ENCODE peak calls at places on chromosomes 3 and 15, in ten cellular contexts. Z is cardiac muscle cell, R is A673, P is A549, C is upper lobe of right lung, T is GM23248, I is Karpas-422, Y is MM.1S, H is neuronal stem cell, U is lower lobe of right lung. D is an unnamed sample. For H3K4me1, the result is how much of the 10 kb centered on the place peaks cover.

GRCh38 chr15:81098884-81099601 is 35.0 kb upstream of the CFAP161 start:
- DNase-seq in H (no peak), U (peak), Z (no peak), C (no peak), T (no peak), P (no peak), R (peak), Y (no peak), I (no peak), D (no peak)

GRCh38 chr3:156620260-156620659 is 54.1 kb upstream of the TIPARP start:
- DNase-seq in Y (no peak), U (no peak), T (peak), R (no peak), P (no peak), Z (no peak), I (peak), C (no peak), H (no peak), D (no peak)

GRCh38 chr3:48634661-48635221 is 520 bp downstream of the SLC26A6 start:
- DNase-seq in Y (peak), Z (peak), T (peak), P (peak), R (peak), U (peak), I (peak), H (peak), C (peak), D (peak)

GRCh38 chr15:81182746-81183402 is 13.8 kb upstream of the IL16 start:
- DNase-seq in R (no peak), H (no peak), U (no peak), Y (no peak), I (no peak), T (peak), P (no peak), C (no peak), Z (no peak), D (no peak)

GRCh38 chr3:41198950-41199865 is at the start of gene CTNNB1:
- DNase-seq in P (peak), C (peak), U (peak), H (peak), Z (peak), T (peak), Y (peak), R (peak), I (peak), D (peak)

GRCh38 chr15:41438206-41438605 is 21.3 kb downstream of the RTF1 start:
- DNase-seq in R (no peak), I (no peak), Y (no peak), Z (no peak), H (no peak), C (no peak), P (no peak), T (no peak), U (no peak), D (no peak)

GRCh38 chr15:35486296-35486695 is 59.7 kb downstream of the DPH6 start:
- DNase-seq in C (no peak), Y (no peak), H (no peak), I (no peak), T (no peak), Z (no peak), R (no peak), P (no peak), U (no peak), D (no peak)

GRCh38 chr3:159305017-159305416 is 503.2 kb downstream of the MFSD1 start:
- DNase-seq in C (no peak), I (no peak), R (no peak), Z (no peak), U (no peak), H (no peak), P (no peak), T (no peak), Y (no peak), D (no peak)

GRCh38 chr3:43031490-43032216 is 52.5 kb downstream of the GASK1A start:
- DNase-seq in C (no peak), R (no peak), T (peak), H (no peak), U (no peak), Y (no peak), P (no peak), I (peak), Z (no peak), D (no peak)

GRCh38 chr15:25391971-25392733 is 46.7 kb downstream of the UBE3A start:
- DNase-seq in T (peak), H (no peak), C (no peak), I (no peak), Z (no peak), Y (no peak), R (peak), P (no peak), U (no peak), D (no peak)

GRCh38 chr15:92711457-92711831 is 55.9 kb upstream of the FAM174B start:
- DNase-seq in R (no peak), Y (no peak), H (no peak), I (no peak), Z (no peak), T (no peak), U (no peak), P (no peak), C (peak), D (no peak)

GRCh38 chr3:139173372-139174108 is 128.8 kb upstream of the PRR23C start:
- DNase-seq in I (no peak), R (no peak), H (no peak), U (no peak), Y (peak), Z (no peak), C (no peak), T (peak), P (no peak), D (no peak)

GRCh38 chr15:25674948-25675347 is 188.2 kb downstream of the ATP10A start:
- DNase-seq in C (peak), I (no peak), Z (no peak), Y (no peak), R (no peak), T (no peak), U (no peak), H (no peak), P (no peak), D (no peak)

GRCh38 chr3:190728574-190729246 is 133.8 kb downstream of the GMNC start:
- DNase-seq in Y (no peak), C (no peak), I (no peak), P (no peak), Z (no peak), H (no peak), T (peak), R (no peak), U (no peak), D (peak)

GRCh38 chr15:60535265-60535664 is 56.3 kb upstream of the ICE2 start:
- DNase-seq in R (no peak), T (no peak), H (no peak), Y (no peak), I (no peak), Z (no peak), C (no peak), P (no peak), U (no peak), D (no peak)

GRCh38 chr15:60534051-60534450 is 55.1 kb upstream of the ICE2 start:
- DNase-seq in H (no peak), U (no peak), R (no peak), Y (no peak), P (no peak), I (no peak), Z (no peak), T (no peak), C (no peak), D (no peak)

GRCh38 chr15:60535743-60536142 is 56.8 kb upstream of the ICE2 start:
- DNase-seq in P (no peak), T (no peak), R (no peak), H (no peak), U (no peak), C (no peak), I (no peak), Z (no peak), Y (no peak), D (no peak)

GRCh38 chr15:60536314-60536713 is 57.4 kb upstream of the ICE2 start:
- DNase-seq in T (no peak), H (no peak), Z (no peak), R (no peak), P (no peak), Y (no peak), U (no peak), C (no peak), I (no peak), D (no peak)

DNA sequence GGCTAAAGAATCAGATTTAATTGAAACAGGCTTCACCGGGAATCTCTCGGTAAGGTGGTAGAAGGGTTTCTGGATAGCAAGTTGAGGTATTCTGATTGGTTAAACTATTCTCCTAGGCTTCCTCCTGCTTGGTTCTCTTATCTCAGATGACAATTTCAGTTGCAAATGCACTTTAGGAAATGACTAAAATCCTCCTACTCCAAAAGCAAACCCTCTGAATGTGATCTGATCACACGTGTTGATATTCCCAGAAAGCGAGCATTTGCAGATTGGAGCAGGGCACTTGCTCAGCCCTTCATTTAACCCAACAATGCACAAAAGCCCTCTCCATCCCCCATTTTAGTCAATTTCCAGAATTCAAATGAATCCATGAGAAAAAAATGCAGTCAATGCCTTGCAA is 55.6 kb upstream of the ICE2 start:
- DNase-seq in H (no peak), Z (no peak), R (no peak), P (no peak), C (no peak), T (no peak), U (no peak), I (no peak), Y (no peak), D (no peak)
- H3K4me1 ChIP-seq in H (under half), Z (under half), R (under half), P (under half), C (under half), T (under half), U (under half), I (under half), Y (under half), D (under half)

GRCh38 chr15:58726867-58727266 is 22.6 kb downstream of the ADAM10 start:
- DNase-seq in I (no peak), R (no peak), P (no peak), Z (no peak), T (no peak), C (no peak), H (no peak), U (no peak), Y (no peak), D (no peak)
- H3K27ac ChIP-seq in I (no peak), R (no peak), P (no peak), Z (no peak), T (no peak), C (no peak), H (no peak), U (no peak), Y (no peak), D (no peak)

GRCh38 chr15:66658057-66658456 is 44.0 kb upstream of the SMAD6 start:
- DNase-seq in P (no peak), T (no peak), U (no peak), C (no peak), Z (no peak), R (peak), Y (no peak), H (no peak), I (no peak), D (no peak)

GRCh38 chr15:66658855-66659254 is 43.2 kb upstream of the SMAD6 start:
- DNase-seq in T (no peak), C (no peak), U (no peak), Y (no peak), H (no peak), R (no peak), Z (no peak), P (no peak), I (no peak), D (no peak)

GRCh38 chr15:66655997-66656396 is 46.0 kb upstream of the SMAD6 start:
- DNase-seq in H (no peak), I (no peak), Z (no peak), Y (no peak), R (no peak), P (no peak), T (no peak), C (no peak), U (no peak), D (no peak)

GRCh38 chr15:66655511-66655910 is 46.5 kb upstream of the SMAD6 start:
- DNase-seq in T (no peak), I (no peak), Y (no peak), P (no peak), H (no peak), U (no peak), C (no peak), Z (no peak), R (no peak), D (no peak)

GRCh38 chr15:66657062-66658020 is 44.7 kb upstream of the SMAD6 start:
- DNase-seq in Z (no peak), P (no peak), T (no peak), C (no peak), I (no peak), U (no peak), R (peak), H (peak), Y (no peak), D (peak)
- H3K4me1 ChIP-seq in Z (under half), P (under half), T (under half), C (under half), I (under half), U (under half), R (under half), H (under half), Y (under half), D (under half)

GRCh38 chr15:57592836-57593420 is 1.2 kb downstream of the MYZAP start:
- DNase-seq in R (no peak), Z (no peak), I (no peak), U (no peak), T (no peak), P (no peak), C (no peak), Y (no peak), H (no peak), D (no peak)
- H3K27ac ChIP-seq in R (no peak), Z (peak), I (no peak), U (peak), T (no peak), P (no peak), C (peak), Y (no peak), H (no peak), D (no peak)

DNA sequence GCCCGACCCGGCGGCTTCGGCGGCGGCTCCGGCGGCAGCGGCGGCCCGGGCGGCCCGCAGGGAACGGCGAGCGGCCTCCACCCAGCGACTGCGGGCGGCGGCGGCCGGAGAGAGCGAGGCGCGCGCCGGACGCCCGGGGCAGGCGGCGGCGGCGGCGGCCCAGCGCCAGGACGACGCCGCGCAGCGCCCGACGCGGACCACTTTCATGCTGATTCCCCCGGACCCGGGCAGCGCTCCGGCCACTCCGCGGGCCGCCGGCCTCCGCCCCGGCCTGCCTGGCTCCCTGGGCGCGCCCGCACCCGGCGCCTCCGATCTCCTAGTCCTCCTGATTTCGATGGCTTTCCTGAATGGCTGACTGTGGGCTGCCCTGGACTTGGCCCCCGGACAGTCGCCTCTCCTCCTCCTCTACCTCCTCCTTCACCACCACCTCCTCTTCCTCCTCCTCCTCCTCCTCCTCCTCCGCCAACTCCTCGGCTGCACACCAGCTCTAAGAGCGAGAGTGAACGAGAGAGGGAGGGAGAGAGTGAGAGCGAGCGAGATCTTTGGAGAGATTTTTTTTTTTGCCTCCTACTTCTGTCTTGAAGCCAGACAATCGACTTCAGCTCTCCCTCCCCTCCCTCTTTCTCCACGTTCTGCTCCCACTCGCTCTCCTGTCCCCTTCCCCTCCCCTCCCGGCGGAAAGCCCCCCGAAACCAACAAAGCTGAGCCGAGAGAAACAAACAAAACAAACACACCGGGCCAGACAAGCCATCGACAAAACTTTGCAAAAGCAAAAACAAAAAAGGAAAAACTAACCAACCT is 841 bp downstream of the NR2F2 start:
- DNase-seq in R (peak), P (no peak), C (peak), T (peak), U (peak), Y (no peak), I (no peak), H (peak), Z (no peak), D (peak)
- H3K4me1 ChIP-seq in R (under half), P (under half), C (under half), T (under half), U (under half), Y (under half), I (under half), H (under half), Z (under half), D (under half)

D was measured in SJCRH30.